ENCODE peak calls at places on chromosomes 6 and 20, in six cellular contexts. K is small intestine, E is body of pancreas, N is right cardiac atrium, H is suprapubic skin, J is A549. C is an unnamed sample.

GRCh38 chr6:163645560-163645959 is 231.0 kb downstream of the QKI start:
- DNase-seq in K (no peak), E (no peak), N (no peak), H (no peak), J (no peak), C (no peak)

GRCh38 chr6:167079853-167080297 is 43.0 kb upstream of the CCR6 start:
- DNase-seq in K (no peak), E (no peak), N (no peak), H (no peak), J (no peak), C (no peak)

GRCh38 chr20:64233725-64234124 is 21.8 kb upstream of the PCMTD2 start:
- DNase-seq in K (no peak), E (peak; percentile 90), N (peak; percentile 72), H (no peak), J (no peak), C (no peak)

GRCh38 chr6:14180609-14181008 is 63.0 kb downstream of the CD83 start:
- DNase-seq in K (no peak), E (no peak), N (no peak), H (no peak), J (no peak), C (no peak)

GRCh38 chr6:68559716-68560115 is 75.4 kb upstream of the ADGRB3 start:
- DNase-seq in K (no peak), E (no peak), N (no peak), H (no peak), J (no peak), C (no peak)

GRCh38 chr6:39999006-39999867 is 65.0 kb upstream of the MOCS1 start:
- DNase-seq in K (no peak), E (no peak), N (no peak), H (no peak), J (no peak), C (no peak)

GRCh38 chr6:137764464-137764863 is 102.6 kb upstream of the TNFAIP3 start:
- DNase-seq in K (no peak), E (no peak), N (no peak), H (no peak), J (no peak), C (no peak)

GRCh38 chr20:50663095-50663821 is 28.1 kb downstream of the RIPOR3 start:
- DNase-seq in K (peak; percentile 89), E (peak; percentile 93), N (no peak), H (no peak), J (no peak), C (peak; percentile 51)

GRCh38 chr6:54897462-54898189 is 51.1 kb downstream of the FAM83B start:
- DNase-seq in K (no peak), E (no peak), N (no peak), H (no peak), J (no peak), C (no peak)

GRCh38 chr20:24507182-24507853 is 37.9 kb downstream of the SYNDIG1 start:
- DNase-seq in K (no peak), E (no peak), N (no peak), H (no peak), J (no peak), C (no peak)

GRCh38 chr6:24004062-24004461 is 122.0 kb upstream of the NRSN1 start:
- DNase-seq in K (no peak), E (no peak), N (no peak), H (no peak), J (no peak), C (no peak)

GRCh38 chr20:59623133-59623532 is 18.8 kb downstream of the PHACTR3 start:
- DNase-seq in K (no peak), E (no peak), N (no peak), H (no peak), J (no peak), C (no peak)

GRCh38 chr20:14470231-14470894 is 133.0 kb upstream of the FLRT3 start:
- DNase-seq in K (peak; percentile 80), E (peak; percentile 66), N (no peak), H (no peak), J (no peak), C (no peak)

GRCh38 chr6:39182604-39183003 is 46.7 kb downstream of the KCNK5 start:
- DNase-seq in K (no peak), E (no peak), N (no peak), H (no peak), J (no peak), C (no peak)

GRCh38 chr6:22830463-22830862 is 261.1 kb downstream of the HDGFL1 start:
- DNase-seq in K (no peak), E (no peak), N (no peak), H (no peak), J (no peak), C (no peak)

GRCh38 chr20:37535443-37536132 is 7.9 kb upstream of the BLCAP start:
- DNase-seq in K (peak; percentile 49), E (no peak), N (no peak), H (no peak), J (no peak), C (no peak)

GRCh38 chr6:134666174-134666573 is 283.7 kb downstream of the ALDH8A1 start:
- DNase-seq in K (no peak), E (no peak), N (no peak), H (no peak), J (no peak), C (no peak)

GRCh38 chr6:148565931-148566663 is 180.7 kb upstream of the UST start:
- DNase-seq in K (no peak), E (no peak), N (peak; percentile 51), H (no peak), J (no peak), C (no peak)

GRCh38 chr20:9323622-9324021 is 190.8 kb upstream of the LAMP5 start:
- DNase-seq in K (no peak), E (no peak), N (no peak), H (no peak), J (peak; percentile 40), C (no peak)

GRCh38 chr6:23111984-23112383 is 542.6 kb downstream of the HDGFL1 start:
- DNase-seq in K (no peak), E (no peak), N (no peak), H (no peak), J (no peak), C (no peak)

GRCh38 chr20:41415191-41415590 is 48.6 kb upstream of the EMILIN3 start:
- DNase-seq in K (no peak), E (no peak), N (no peak), H (no peak), J (no peak), C (no peak)

GRCh38 chr6:127514396-127515227 is 4.5 kb downstream of the MTCL3 start:
- DNase-seq in K (peak; percentile 13), E (peak; percentile 19), N (peak; percentile 23), H (peak; percentile 62), J (no peak), C (peak; percentile 57)

GRCh38 chr6:121064345-121064744 is 269.9 kb downstream of the TBC1D32 start:
- DNase-seq in K (no peak), E (no peak), N (no peak), H (no peak), J (no peak), C (no peak)

GRCh38 chr6:106745824-106746610 is 116.6 kb downstream of the QRSL1 start:
- DNase-seq in K (no peak), E (no peak), N (no peak), H (no peak), J (peak; percentile 21), C (no peak)

GRCh38 chr6:29763491-29764289 is 40.5 kb downstream of the HLA-F start:
- DNase-seq in K (no peak), E (no peak), N (peak; percentile 30), H (no peak), J (no peak), C (peak; percentile 25)

GRCh38 chr6:82397962-82398692 is 34.5 kb downstream of the TPBG start:
- DNase-seq in K (no peak), E (no peak), N (no peak), H (no peak), J (no peak), C (no peak)

GRCh38 chr20:62644802-62645496 is 2.6 kb downstream of the SLCO4A1 start:
- DNase-seq in K (peak; percentile 86), E (no peak), N (no peak), H (no peak), J (no peak), C (no peak)

GRCh38 chr6:15897063-15897934 is 231.6 kb upstream of the MYLIP start:
- DNase-seq in K (peak; percentile 30), E (peak; percentile 15), N (peak; percentile 38), H (no peak), J (no peak), C (peak; percentile 32)

GRCh38 chr6:143963158-143963919 is 44.7 kb downstream of the PLAGL1 start:
- DNase-seq in K (peak; percentile 14), E (no peak), N (no peak), H (no peak), J (no peak), C (no peak)
- H3K4me1 ChIP-seq in K (no peaks in the 10 kb centered on the region), E (no peaks in the 10 kb centered on the region), N (peaks cover 9% of the 10 kb centered on the region), H (peaks cover 31% of the 10 kb centered on the region), J (no peaks in the 10 kb centered on the region), C (no peaks in the 10 kb centered on the region)

DNA sequence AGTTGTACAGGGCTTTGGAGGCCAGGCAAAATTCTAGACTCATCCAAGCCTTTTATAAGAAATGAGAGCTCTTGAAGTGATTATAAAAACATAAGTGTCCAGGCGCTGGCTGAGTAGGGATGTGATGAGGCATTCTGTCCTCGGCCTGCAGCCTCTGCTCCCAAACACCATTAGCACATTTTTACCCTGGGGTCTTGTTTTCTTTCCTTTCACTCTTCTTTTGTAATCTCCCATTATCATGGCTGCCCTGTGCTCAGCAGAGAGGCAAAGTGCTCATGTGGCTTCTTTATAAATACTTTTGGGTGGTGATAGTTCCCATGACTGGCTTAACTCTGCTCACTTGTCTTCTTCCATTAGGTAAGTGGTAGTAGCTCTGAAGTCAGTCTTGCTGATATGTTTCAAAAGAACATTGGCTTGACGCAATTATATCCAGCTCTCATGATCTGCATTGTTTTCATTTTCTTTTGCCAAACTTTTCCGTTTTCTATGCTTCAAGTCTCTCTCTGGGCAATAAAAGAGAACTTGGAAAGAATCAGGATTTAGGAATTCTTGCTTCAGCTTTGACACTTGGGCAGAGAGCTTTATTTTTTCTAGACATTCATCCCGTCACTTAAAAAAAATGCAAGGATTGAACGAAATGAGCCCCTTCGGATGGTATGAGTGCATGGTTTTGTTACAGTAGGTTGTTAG is 61.1 kb downstream of the CAP2 start:
- DNase-seq in K (no peak), E (no peak), N (no peak), H (no peak), J (no peak), C (no peak)
- H3K4me3 ChIP-seq in K (no peak overlapping the region), E (no peak overlapping the region), N (no peak overlapping the region), H (no peak overlapping the region), J (no peak overlapping the region), C (no peak overlapping the region)

DNA sequence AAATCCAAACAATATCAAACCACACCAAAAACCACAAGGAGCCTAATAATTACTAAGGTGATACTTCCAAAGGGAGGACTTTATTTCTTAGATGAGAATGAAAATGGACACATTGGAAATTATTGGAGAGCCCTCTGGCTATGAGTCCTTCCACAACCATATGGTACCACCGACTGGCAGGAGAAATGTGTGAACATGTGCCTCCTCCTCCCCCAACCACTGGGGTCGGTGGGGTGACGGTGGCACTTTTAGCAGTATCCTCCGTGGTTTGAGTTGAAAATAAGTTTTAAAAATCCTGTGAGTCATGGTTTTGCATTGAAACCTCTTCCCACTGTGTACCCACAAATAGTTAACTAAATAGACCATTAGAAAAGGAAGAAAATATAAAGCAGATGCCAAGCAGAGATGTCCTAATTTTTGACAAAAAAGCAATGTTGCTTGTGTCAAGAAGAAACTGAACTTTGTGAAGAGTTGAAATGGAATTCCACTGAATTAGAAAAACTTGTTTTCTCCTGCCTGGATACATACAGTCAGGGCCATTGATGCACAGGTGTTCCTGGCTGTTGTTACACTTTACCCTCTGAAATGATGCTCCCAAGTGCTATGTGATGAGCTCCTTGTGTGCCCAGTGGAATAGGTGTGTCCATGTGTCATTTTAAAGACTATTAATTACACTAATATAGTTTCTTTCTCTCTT is 3.2 kb downstream of the EDN1 start:
- DNase-seq in K (no peak), E (no peak), N (no peak), H (no peak), J (no peak), C (no peak)
- H3K4me1 ChIP-seq in K (no peaks in the 10 kb centered on the region), E (peaks cover 59% of the 10 kb centered on the region), N (peaks cover 4% of the 10 kb centered on the region), H (peaks cover 73% of the 10 kb centered on the region), J (peaks cover 53% of the 10 kb centered on the region), C (peaks cover 1% of the 10 kb centered on the region)

GRCh38 chr6:100452998-100453397 is 11.7 kb downstream of the SIM1 start:
- DNase-seq in K (no peak), E (no peak), N (no peak), H (no peak), J (no peak), C (no peak)
- H3K4me3 ChIP-seq in K (no peak overlapping the region), E (no peak overlapping the region), N (no peak overlapping the region), H (no peak overlapping the region), J (no peak overlapping the region), C (no peak overlapping the region)

C was measured in lung.